ENCODE peak calls at places on chromosomes 11 and 22, in nine cellular contexts. One of them, this sample, is unnamed.

GRCh38 chr11:40240284-40240683 is 1219.2 kb downstream of the LRRC4C start:
- DNase-seq in activated B cell treated with CpG ODN at 0.5 μM for 24 hours: no peak
- DNase-seq in GM10248: no peak
- DNase-seq in stomach: no peak
- DNase-seq in transverse colon: no peak
- DNase-seq in dorsolateral prefrontal cortex: no peak
- DNase-seq in cardiac fibroblast: no peak
- DNase-seq in epithelial cell of esophagus: no peak
- DNase-seq in Peyer's patch: no peak
- DNase-seq in this sample: no peak

GRCh38 chr11:31825453-31826391 is 14.6 kb upstream of the PAX6 start:
- DNase-seq in stomach: no peak
- DNase-seq in epithelial cell of esophagus: no peak
- DNase-seq in transverse colon: no peak
- DNase-seq in activated B cell treated with CpG ODN at 0.5 μM for 24 hours: no peak
- DNase-seq in GM10248: peak; percentile 16
- DNase-seq in dorsolateral prefrontal cortex: no peak
- DNase-seq in Peyer's patch: peak; percentile 27
- DNase-seq in cardiac fibroblast: no peak
- DNase-seq in this sample: no peak

GRCh38 chr11:70872950-70873735 is 379.2 kb downstream of the SHANK2 start:
- DNase-seq in epithelial cell of esophagus: no peak
- DNase-seq in stomach: no peak
- DNase-seq in dorsolateral prefrontal cortex: no peak
- DNase-seq in activated B cell treated with CpG ODN at 0.5 μM for 24 hours: no peak
- DNase-seq in GM10248: no peak
- DNase-seq in transverse colon: no peak
- DNase-seq in Peyer's patch: no peak
- DNase-seq in cardiac fibroblast: no peak
- DNase-seq in this sample: no peak

GRCh38 chr11:107651672-107652071 is 60.2 kb downstream of the SLN start:
- DNase-seq in stomach: no peak
- DNase-seq in GM10248: no peak
- DNase-seq in dorsolateral prefrontal cortex: no peak
- DNase-seq in epithelial cell of esophagus: no peak
- DNase-seq in cardiac fibroblast: peak; percentile 5
- DNase-seq in activated B cell treated with CpG ODN at 0.5 μM for 24 hours: no peak
- DNase-seq in transverse colon: no peak
- DNase-seq in Peyer's patch: no peak
- DNase-seq in this sample: no peak

GRCh38 chr11:15379483-15379882 is 264.8 kb downstream of the INSC start:
- DNase-seq in dorsolateral prefrontal cortex: no peak
- DNase-seq in transverse colon: no peak
- DNase-seq in activated B cell treated with CpG ODN at 0.5 μM for 24 hours: no peak
- DNase-seq in cardiac fibroblast: no peak
- DNase-seq in stomach: no peak
- DNase-seq in Peyer's patch: no peak
- DNase-seq in GM10248: no peak
- DNase-seq in epithelial cell of esophagus: no peak
- DNase-seq in this sample: no peak

GRCh38 chr11:130425156-130425555 is 3.3 kb downstream of the ADAMTS8 start:
- DNase-seq in cardiac fibroblast: no peak
- DNase-seq in stomach: no peak
- DNase-seq in transverse colon: no peak
- DNase-seq in activated B cell treated with CpG ODN at 0.5 μM for 24 hours: no peak
- DNase-seq in dorsolateral prefrontal cortex: no peak
- DNase-seq in epithelial cell of esophagus: no peak
- DNase-seq in Peyer's patch: no peak
- DNase-seq in GM10248: no peak
- DNase-seq in this sample: no peak

GRCh38 chr11:47099213-47099917 is 77.3 kb downstream of the ARFGAP2 start:
- DNase-seq in cardiac fibroblast: peak; percentile 6
- DNase-seq in dorsolateral prefrontal cortex: no peak
- DNase-seq in GM10248: no peak
- DNase-seq in activated B cell treated with CpG ODN at 0.5 μM for 24 hours: no peak
- DNase-seq in epithelial cell of esophagus: no peak
- DNase-seq in Peyer's patch: no peak
- DNase-seq in stomach: peak; percentile 37
- DNase-seq in transverse colon: no peak
- DNase-seq in this sample: no peak

GRCh38 chr11:57324886-57325734 is at the start of gene TNKS1BP1:
- DNase-seq in activated B cell treated with CpG ODN at 0.5 μM for 24 hours: peak; percentile 89
- DNase-seq in cardiac fibroblast: peak; percentile 98
- DNase-seq in GM10248: peak; percentile 93
- DNase-seq in Peyer's patch: peak; percentile 98
- DNase-seq in dorsolateral prefrontal cortex: peak; percentile 95
- DNase-seq in stomach: peak; percentile 98
- DNase-seq in transverse colon: peak; percentile 99
- DNase-seq in epithelial cell of esophagus: peak; percentile 99
- DNase-seq in this sample: peak; percentile 98

GRCh38 chr11:68956547-68957254 is 24.1 kb downstream of the MRGPRD start:
- DNase-seq in Peyer's patch: no peak
- DNase-seq in dorsolateral prefrontal cortex: no peak
- DNase-seq in epithelial cell of esophagus: no peak
- DNase-seq in GM10248: no peak
- DNase-seq in transverse colon: no peak
- DNase-seq in activated B cell treated with CpG ODN at 0.5 μM for 24 hours: no peak
- DNase-seq in stomach: no peak
- DNase-seq in cardiac fibroblast: no peak
- DNase-seq in this sample: no peak

GRCh38 chr11:68954970-68955958 is 25.5 kb downstream of the MRGPRD start:
- DNase-seq in Peyer's patch: peak; percentile 67
- DNase-seq in dorsolateral prefrontal cortex: no peak
- DNase-seq in epithelial cell of esophagus: peak; percentile 16
- DNase-seq in activated B cell treated with CpG ODN at 0.5 μM for 24 hours: no peak
- DNase-seq in transverse colon: peak; percentile 77
- DNase-seq in stomach: peak; percentile 51
- DNase-seq in cardiac fibroblast: peak; percentile 57
- DNase-seq in GM10248: no peak
- DNase-seq in this sample: no peak

GRCh38 chr11:68958211-68958610 is 22.6 kb downstream of the MRGPRD start:
- DNase-seq in cardiac fibroblast: no peak
- DNase-seq in stomach: no peak
- DNase-seq in activated B cell treated with CpG ODN at 0.5 μM for 24 hours: no peak
- DNase-seq in GM10248: no peak
- DNase-seq in Peyer's patch: no peak
- DNase-seq in dorsolateral prefrontal cortex: no peak
- DNase-seq in transverse colon: no peak
- DNase-seq in epithelial cell of esophagus: no peak
- DNase-seq in this sample: no peak

GRCh38 chr11:68959465-68960298 is 21.1 kb downstream of the MRGPRD start:
- DNase-seq in GM10248: no peak
- DNase-seq in epithelial cell of esophagus: no peak
- DNase-seq in transverse colon: no peak
- DNase-seq in activated B cell treated with CpG ODN at 0.5 μM for 24 hours: no peak
- DNase-seq in stomach: no peak
- DNase-seq in cardiac fibroblast: no peak
- DNase-seq in dorsolateral prefrontal cortex: no peak
- DNase-seq in Peyer's patch: peak; percentile 24
- DNase-seq in this sample: no peak

DNA sequence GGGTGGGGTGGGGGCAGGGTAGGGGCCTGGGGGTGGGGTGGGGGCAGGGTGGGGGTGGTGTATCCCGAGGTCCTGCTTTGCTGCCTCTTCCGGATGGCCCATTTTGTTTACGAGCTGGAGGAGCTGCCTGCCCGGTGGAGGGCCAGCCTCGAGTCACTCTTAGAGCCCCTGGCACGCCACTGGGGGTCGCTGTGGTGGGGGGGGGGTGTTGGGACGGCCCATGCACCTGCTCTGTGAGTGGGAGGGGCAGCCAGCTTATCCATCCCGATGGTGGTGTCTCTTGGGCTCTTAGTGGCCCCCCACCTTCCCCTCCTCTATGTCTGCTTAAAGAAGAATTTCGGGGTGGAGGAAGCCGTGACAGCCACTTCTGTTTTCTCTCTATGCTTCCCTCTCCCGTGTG is 24.6 kb downstream of the MRGPRD start:
- DNase-seq in stomach: no peak
- DNase-seq in GM10248: peak; percentile 66
- DNase-seq in activated B cell treated with CpG ODN at 0.5 μM for 24 hours: no peak
- DNase-seq in transverse colon: no peak
- DNase-seq in dorsolateral prefrontal cortex: no peak
- DNase-seq in cardiac fibroblast: no peak
- DNase-seq in epithelial cell of esophagus: no peak
- DNase-seq in Peyer's patch: no peak
- DNase-seq in this sample: peak; percentile 8
- TF ChIP-seq CTCF in stomach: no peak
- TF ChIP-seq CTCF in GM10248: peak; percentile 33
- TF ChIP-seq CTCF in activated B cell treated with CpG ODN at 0.5 μM for 24 hours: no peak
- TF ChIP-seq CTCF in transverse colon: no peak
- TF ChIP-seq CTCF in dorsolateral prefrontal cortex: no peak
- TF ChIP-seq CTCF in cardiac fibroblast: peak; percentile 23
- TF ChIP-seq CTCF in epithelial cell of esophagus: peak; percentile 5
- TF ChIP-seq CTCF in Peyer's patch: no peak
- TF ChIP-seq CTCF in this sample: no peak

DNA sequence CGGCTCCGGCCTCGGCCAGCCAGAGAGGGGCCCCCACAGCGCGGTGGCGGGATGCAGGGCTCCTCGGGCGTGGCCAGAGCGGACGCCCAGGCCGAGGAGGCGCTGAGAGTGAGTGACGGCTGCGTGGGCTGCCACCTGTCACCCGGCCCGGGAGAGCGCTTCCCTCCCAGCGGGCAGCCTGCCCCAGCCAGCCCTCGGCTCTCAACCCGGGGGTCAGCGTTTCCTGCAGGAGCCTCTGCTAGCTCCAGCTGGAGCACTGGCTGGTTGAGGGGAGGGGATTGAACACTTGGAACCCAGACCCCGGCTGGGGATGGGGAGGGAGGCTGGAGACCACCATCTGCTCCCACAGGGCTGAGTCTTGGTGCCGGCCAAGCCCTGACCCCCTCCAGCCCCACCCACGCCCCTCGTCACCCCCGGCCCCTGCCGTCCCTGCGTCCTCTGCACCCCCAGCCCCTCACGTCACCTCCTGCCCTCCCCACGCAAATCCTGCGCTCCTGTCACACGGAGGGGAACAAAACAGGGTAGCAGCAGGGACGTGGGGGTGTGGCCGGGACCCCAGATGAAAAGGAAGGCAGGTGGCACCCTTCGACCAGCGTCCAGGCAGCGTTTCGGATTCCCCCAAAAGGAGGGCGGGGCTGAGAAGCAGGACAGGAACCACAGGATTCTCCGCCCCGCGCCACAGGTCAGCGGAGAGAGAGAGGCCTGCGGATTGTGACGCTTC is 156.9 kb downstream of the BRD1 start:
- DNase-seq in cardiac fibroblast: no peak
- DNase-seq in GM10248: peak; percentile 52
- DNase-seq in stomach: peak; percentile 23
- DNase-seq in activated B cell treated with CpG ODN at 0.5 μM for 24 hours: no peak
- DNase-seq in Peyer's patch: peak; percentile 46
- DNase-seq in epithelial cell of esophagus: no peak
- DNase-seq in transverse colon: peak; percentile 25
- DNase-seq in dorsolateral prefrontal cortex: no peak
- DNase-seq in this sample: no peak
- TF ChIP-seq CTCF in cardiac fibroblast: no peak
- TF ChIP-seq CTCF in GM10248: no peak
- TF ChIP-seq CTCF in stomach: no peak
- TF ChIP-seq CTCF in activated B cell treated with CpG ODN at 0.5 μM for 24 hours: no peak
- TF ChIP-seq CTCF in Peyer's patch: no peak
- TF ChIP-seq CTCF in epithelial cell of esophagus: no peak
- TF ChIP-seq CTCF in transverse colon: no peak
- TF ChIP-seq CTCF in dorsolateral prefrontal cortex: no peak
- TF ChIP-seq CTCF in this sample: no peak

GRCh38 chr11:75191330-75191717 is 40.4 kb downstream of the SLCO2B1 start:
- DNase-seq in epithelial cell of esophagus: no peak
- DNase-seq in activated B cell treated with CpG ODN at 0.5 μM for 24 hours: no peak
- DNase-seq in Peyer's patch: no peak
- DNase-seq in GM10248: no peak
- DNase-seq in stomach: no peak
- DNase-seq in dorsolateral prefrontal cortex: no peak
- DNase-seq in cardiac fibroblast: no peak
- DNase-seq in transverse colon: no peak
- DNase-seq in this sample: no peak

GRCh38 chr11:75195164-75195962 is 44.5 kb downstream of the SLCO2B1 start:
- DNase-seq in cardiac fibroblast: no peak
- DNase-seq in Peyer's patch: no peak
- DNase-seq in GM10248: no peak
- DNase-seq in stomach: no peak
- DNase-seq in dorsolateral prefrontal cortex: peak; percentile 41
- DNase-seq in transverse colon: peak; percentile 22
- DNase-seq in activated B cell treated with CpG ODN at 0.5 μM for 24 hours: no peak
- DNase-seq in epithelial cell of esophagus: no peak
- DNase-seq in this sample: no peak

GRCh38 chr11:75193271-75193670 is 42.4 kb downstream of the SLCO2B1 start:
- DNase-seq in epithelial cell of esophagus: no peak
- DNase-seq in GM10248: no peak
- DNase-seq in stomach: no peak
- DNase-seq in dorsolateral prefrontal cortex: no peak
- DNase-seq in activated B cell treated with CpG ODN at 0.5 μM for 24 hours: no peak
- DNase-seq in cardiac fibroblast: no peak
- DNase-seq in transverse colon: no peak
- DNase-seq in Peyer's patch: no peak
- DNase-seq in this sample: no peak

GRCh38 chr11:75194147-75194546 is 43.2 kb downstream of the SLCO2B1 start:
- DNase-seq in dorsolateral prefrontal cortex: no peak
- DNase-seq in cardiac fibroblast: no peak
- DNase-seq in GM10248: no peak
- DNase-seq in transverse colon: no peak
- DNase-seq in epithelial cell of esophagus: no peak
- DNase-seq in stomach: no peak
- DNase-seq in activated B cell treated with CpG ODN at 0.5 μM for 24 hours: no peak
- DNase-seq in Peyer's patch: no peak
- DNase-seq in this sample: no peak

DNA sequence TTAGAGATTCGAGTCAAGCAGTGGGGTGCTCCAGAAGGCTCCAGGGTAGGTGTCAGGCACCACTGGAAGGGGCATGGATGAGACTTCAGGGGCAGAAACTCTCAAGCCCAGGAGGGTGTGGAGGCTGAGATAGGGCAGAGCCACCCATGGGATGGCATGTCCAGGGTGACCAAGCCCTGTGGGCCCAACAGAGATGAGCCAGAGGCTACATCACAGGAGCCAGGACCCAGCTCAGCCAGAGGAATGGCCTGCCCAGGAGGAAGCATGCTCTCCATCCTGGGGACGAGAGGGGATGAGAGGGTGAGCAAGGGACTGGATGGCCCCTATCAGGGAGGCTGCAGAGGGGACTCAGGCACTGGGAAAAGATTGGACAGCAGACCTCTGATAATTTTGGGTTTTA is 42.8 kb downstream of the SLCO2B1 start:
- DNase-seq in cardiac fibroblast: no peak
- DNase-seq in stomach: no peak
- DNase-seq in epithelial cell of esophagus: no peak
- DNase-seq in GM10248: no peak
- DNase-seq in dorsolateral prefrontal cortex: no peak
- DNase-seq in activated B cell treated with CpG ODN at 0.5 μM for 24 hours: no peak
- DNase-seq in transverse colon: no peak
- DNase-seq in Peyer's patch: no peak
- DNase-seq in this sample: no peak
- TF ChIP-seq CTCF in cardiac fibroblast: no peak
- TF ChIP-seq CTCF in stomach: no peak
- TF ChIP-seq CTCF in epithelial cell of esophagus: no peak
- TF ChIP-seq CTCF in GM10248: no peak
- TF ChIP-seq CTCF in dorsolateral prefrontal cortex: no peak
- TF ChIP-seq CTCF in activated B cell treated with CpG ODN at 0.5 μM for 24 hours: no peak
- TF ChIP-seq CTCF in transverse colon: no peak
- TF ChIP-seq CTCF in Peyer's patch: no peak
- TF ChIP-seq CTCF in this sample: no peak

DNA sequence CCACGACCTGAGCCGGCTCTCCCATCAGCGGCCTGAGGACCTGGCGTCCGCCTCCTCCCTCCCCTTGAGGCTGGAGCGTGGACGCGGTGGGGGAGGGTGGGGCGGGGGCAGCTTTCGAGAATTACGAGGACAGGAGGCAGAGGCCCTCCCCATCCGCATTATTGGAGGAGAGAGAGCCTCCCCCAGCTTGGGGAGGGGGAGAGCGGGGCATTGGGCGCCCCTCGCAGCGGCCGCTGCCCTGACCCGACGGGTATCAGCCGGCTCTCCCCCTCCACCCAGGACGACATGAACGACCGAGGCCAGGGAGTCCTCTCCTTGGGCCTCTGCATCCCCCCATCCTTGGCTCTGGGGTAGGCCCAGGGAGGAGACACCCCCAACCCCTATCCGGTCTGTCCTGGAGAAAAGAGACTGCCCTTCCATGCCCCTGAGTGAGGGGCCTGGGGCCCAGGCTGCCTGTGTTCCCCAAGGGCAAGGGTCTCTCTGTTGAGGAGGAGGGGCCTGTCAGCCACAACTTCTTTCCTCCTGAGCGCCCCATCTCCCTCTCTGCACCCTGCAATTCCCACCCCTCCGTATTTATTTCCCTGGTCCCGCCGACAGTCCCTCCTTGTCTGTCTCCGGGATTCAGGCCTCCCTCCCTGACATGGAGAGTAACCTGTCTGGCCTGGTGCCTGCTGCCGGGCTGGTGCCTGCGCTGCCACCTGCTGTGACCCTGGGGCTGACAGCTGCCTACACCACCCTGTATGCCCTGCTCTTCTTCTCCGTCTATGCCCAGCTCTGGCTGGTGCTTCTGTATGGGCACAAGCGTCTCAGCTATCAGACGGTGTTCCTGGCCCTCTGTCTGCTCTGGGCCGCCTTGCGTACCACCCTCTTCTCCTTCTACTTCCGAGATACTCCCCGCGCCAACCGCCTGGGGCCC is 495 bp downstream of the GPR137 start:
- DNase-seq in GM10248: no peak
- DNase-seq in transverse colon: peak; percentile 49
- DNase-seq in dorsolateral prefrontal cortex: no peak
- DNase-seq in epithelial cell of esophagus: no peak
- DNase-seq in Peyer's patch: peak; percentile 60
- DNase-seq in stomach: no peak
- DNase-seq in cardiac fibroblast: no peak
- DNase-seq in activated B cell treated with CpG ODN at 0.5 μM for 24 hours: no peak
- DNase-seq in this sample: peak; percentile 72
- TF ChIP-seq CTCF in GM10248: peak; percentile 19
- TF ChIP-seq CTCF in transverse colon: no peak
- TF ChIP-seq CTCF in dorsolateral prefrontal cortex: no peak
- TF ChIP-seq CTCF in epithelial cell of esophagus: no peak
- TF ChIP-seq CTCF in Peyer's patch: no peak
- TF ChIP-seq CTCF in stomach: no peak
- TF ChIP-seq CTCF in cardiac fibroblast: no peak
- TF ChIP-seq CTCF in activated B cell treated with CpG ODN at 0.5 μM for 24 hours: no peak
- TF ChIP-seq CTCF in this sample: no peak

This sample was measured in pancreas.